ENCODE peak calls at places on chromosomes 4 and X, in four cellular contexts. B, V, T and H are unnamed samples.

GRCh38 chrX:39856472-39857121 is 241.2 kb downstream of the BCOR start:
- DNase-seq in T (no peak), B (no peak), V (no peak), H (no peak)

GRCh38 chr4:144582105-144582850 is 63.7 kb upstream of the HHIP start:
- DNase-seq in V (no peak), B (no peak), T (no peak), H (no peak)

GRCh38 chrX:120468071-120468470 is 1.0 kb downstream of the LAMP2 start:
- DNase-seq in T (no peak), V (no peak), B (no peak), H (no peak)

GRCh38 chr4:127425202-127425845 is 207.4 kb upstream of the INTU start:
- DNase-seq in B (no peak), V (no peak), T (no peak), H (no peak)

GRCh38 chr4:36823199-36823967 is 421.2 kb upstream of the NWD2 start:
- DNase-seq in T (no peak), V (no peak), B (no peak), H (no peak)

GRCh38 chr4:139732991-139733555 is 67.5 kb downstream of the MGST2 start:
- DNase-seq in T (no peak), V (no peak), B (no peak), H (no peak)

GRCh38 chrX:134734343-134735001 is 76.2 kb upstream of the PLAC1 start:
- DNase-seq in B (no peak), V (no peak), T (no peak), H (no peak)

GRCh38 chr4:73662709-73663546 is 42.7 kb upstream of the RASSF6 start:
- DNase-seq in T (no peak), B (no peak), V (no peak), H (no peak)

GRCh38 chrX:136130931-136131843 is 16.1 kb upstream of the FHL1 start:
- DNase-seq in B (no peak), T (no peak), V (no peak), H (no peak)

GRCh38 chrX:81378550-81378949 is 176.6 kb downstream of the SH3BGRL start:
- DNase-seq in V (no peak), T (no peak), B (no peak), H (no peak)

GRCh38 chrX:49155900-49156837 is 6.4 kb upstream of the MAGIX start:
- DNase-seq in T (peak; percentile 74), V (peak; percentile 84), B (peak; percentile 96), H (peak; percentile 82)

GRCh38 chrX:38692961-38693360 is 108.3 kb upstream of the MID1IP1 start:
- DNase-seq in T (no peak), B (no peak), V (no peak), H (no peak)

GRCh38 chr4:123250843-123251242 is 145.8 kb upstream of the SPRY1 start:
- DNase-seq in V (no peak), B (peak; percentile 57), T (no peak), H (no peak)

GRCh38 chr4:106898621-106899230 is 137.4 kb downstream of the DKK2 start:
- DNase-seq in B (no peak), V (peak; percentile 17), T (no peak), H (no peak)

GRCh38 chrX:154696328-154697045 is 43.1 kb upstream of the CTAG2 start:
- DNase-seq in V (no peak), T (no peak), B (no peak), H (no peak)

GRCh38 chr4:89419121-89419695 is 111.6 kb upstream of the GPRIN3 start:
- DNase-seq in T (no peak), V (no peak), B (no peak), H (no peak)

GRCh38 chrX:46582964-46583363 is 9.4 kb downstream of the CHST7 start:
- DNase-seq in V (no peak), B (no peak), T (no peak), H (no peak)

GRCh38 chrX:30504309-30504708 is 73.3 kb downstream of the TASL start:
- DNase-seq in V (no peak), B (no peak), T (no peak), H (no peak)

GRCh38 chr4:122827899-122828601 is 1.4 kb downstream of the FGF2 start:
- DNase-seq in V (peak; percentile 24), B (no peak), T (no peak), H (no peak)

GRCh38 chr4:174826660-174827059 is 2.4 kb downstream of the GLRA3 start:
- DNase-seq in T (no peak), B (no peak), V (no peak), H (no peak)

GRCh38 chrX:154368630-154369452 is 5.6 kb downstream of the FLNA start:
- DNase-seq in V (peak; percentile 88), B (peak; percentile 84), T (peak; percentile 85), H (peak; percentile 83)

GRCh38 chrX:123336666-123337065 is 152.6 kb downstream of the GRIA3 start:
- DNase-seq in B (no peak), V (no peak), T (no peak), H (no peak)

GRCh38 chrX:22424141-22424915 is 151.6 kb downstream of the CBLL2 start:
- DNase-seq in V (no peak), T (no peak), B (no peak), H (no peak)

GRCh38 chr4:10114607-10115006 is 2.0 kb downstream of the WDR1 start:
- DNase-seq in T (no peak), V (no peak), B (no peak), H (no peak)

GRCh38 chrX:131923614-131924250 is 99.4 kb upstream of the STK26 start:
- DNase-seq in T (no peak), B (no peak), V (no peak), H (no peak)

GRCh38 chrX:118655561-118656246 is 71.7 kb upstream of the IL13RA1 start:
- DNase-seq in B (no peak), V (no peak), T (no peak), H (no peak)

GRCh38 chr4:7183780-7184460 is 8.4 kb upstream of the SORCS2 start:
- DNase-seq in V (no peak), T (no peak), B (peak; percentile 37), H (no peak)

GRCh38 chrX:154378059-154378798 is 866 bp upstream of the EMD start:
- DNase-seq in T (peak; percentile 92), V (peak; percentile 37), B (peak; percentile 73), H (no peak)

GRCh38 chr4:147828361-147828760 is 96.5 kb downstream of the ARHGAP10 start:
- DNase-seq in B (no peak), V (no peak), T (no peak), H (no peak)

GRCh38 chr4:128159967-128160366 is 98.9 kb downstream of the LARP1B start:
- DNase-seq in B (no peak), T (no peak), V (no peak), H (no peak)

GRCh38 chr4:113872426-113873260 is 106.8 kb downstream of the ARSJ start:
- DNase-seq in V (no peak), T (no peak), B (no peak), H (no peak)